ENCODE peak calls at places on chromosomes 4 and X, in five cellular contexts. W is fibroblast of the aortic adventitia, Z is transverse colon, K is suprapubic skin, T is kidney. Q is an unnamed sample.

GRCh38 chrX:9627827-9628406 is 137.7 kb downstream of the GPR143 start:
- DNase-seq in Z (no peak), W (peak; percentile 26), T (no peak), K (no peak), Q (no peak)

GRCh38 chr4:92359481-92359880 is 55.7 kb downstream of the GRID2 start:
- DNase-seq in W (no peak), K (no peak), Z (no peak), T (no peak), Q (no peak)

GRCh38 chrX:63428348-63428747 is 77.2 kb upstream of the SPIN4 start:
- DNase-seq in T (no peak), K (no peak), W (no peak), Z (no peak), Q (no peak)

GRCh38 chrX:10039821-10040793 is 72.9 kb downstream of the CLDN34 start:
- DNase-seq in T (no peak), K (no peak), W (no peak), Z (no peak), Q (no peak)

GRCh38 chr4:152052431-152053057 is 291.7 kb upstream of the GATB start:
- DNase-seq in Z (no peak), W (peak; percentile 79), K (no peak), T (no peak), Q (no peak)

GRCh38 chr4:102341201-102341600 is 4.1 kb downstream of the SLC39A8 start:
- DNase-seq in T (no peak), Z (no peak), K (no peak), W (no peak), Q (no peak)

GRCh38 chrX:116490091-116490490 is 27.3 kb upstream of the CT83 start:
- DNase-seq in W (peak; percentile 1), Z (no peak), T (no peak), K (no peak), Q (no peak)

GRCh38 chr4:2378898-2379297 is 39.5 kb downstream of the ZFYVE28 start:
- DNase-seq in K (no peak), Z (no peak), T (no peak), W (no peak), Q (no peak)

GRCh38 chr4:69069085-69069484 is 27.2 kb upstream of the UGT2B7 start:
- DNase-seq in K (no peak), W (no peak), T (no peak), Z (no peak), Q (no peak)

GRCh38 chrX:134715930-134716619 is 57.8 kb upstream of the PLAC1 start:
- DNase-seq in T (no peak), Z (no peak), K (no peak), W (no peak), Q (no peak)

GRCh38 chrX:27008486-27008885 is 454.7 kb downstream of the PPP4R3C start:
- DNase-seq in T (no peak), K (no peak), Z (no peak), W (no peak), Q (no peak)

GRCh38 chr4:141037441-141037840 is 95.8 kb downstream of the RNF150 start:
- DNase-seq in Z (no peak), T (no peak), W (no peak), K (no peak), Q (no peak)

GRCh38 chr4:122163767-122164166 is 11.6 kb downstream of the BLTP1 start:
- DNase-seq in W (no peak), K (no peak), Z (no peak), T (no peak), Q (no peak)

DNA sequence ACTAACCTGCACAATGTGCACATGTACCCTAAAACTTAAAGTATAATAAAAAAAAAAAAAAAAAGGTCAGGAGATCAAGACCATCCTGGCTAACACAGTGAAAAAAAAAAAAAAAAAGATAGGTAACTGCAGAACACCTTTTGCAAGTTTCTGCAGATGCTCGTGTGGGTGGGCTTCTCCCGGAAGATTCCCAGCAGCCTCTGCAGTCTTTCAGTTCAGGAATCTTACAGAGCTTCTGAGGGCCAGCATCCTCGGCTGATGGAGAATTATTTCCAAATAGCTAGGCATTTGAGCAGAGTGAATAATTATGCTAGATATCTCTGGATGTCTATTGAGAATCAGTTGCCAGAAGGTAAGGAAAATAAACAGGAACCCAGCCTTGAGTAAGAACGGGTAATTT is 300.7 kb downstream of the DCTD start:
- DNase-seq in K (no peak), W (no peak), Z (no peak), T (no peak), Q (no peak)
- H3K4me3 ChIP-seq in K (no peak overlapping the region), W (no peak overlapping the region), Z (no peak overlapping the region), T (no peak overlapping the region), Q (no peak overlapping the region)

GRCh38 chr4:61985426-61985825 is 785.3 kb downstream of the ADGRL3 start:
- DNase-seq in W (no peak), Z (no peak), K (no peak), T (no peak), Q (no peak)

DNA sequence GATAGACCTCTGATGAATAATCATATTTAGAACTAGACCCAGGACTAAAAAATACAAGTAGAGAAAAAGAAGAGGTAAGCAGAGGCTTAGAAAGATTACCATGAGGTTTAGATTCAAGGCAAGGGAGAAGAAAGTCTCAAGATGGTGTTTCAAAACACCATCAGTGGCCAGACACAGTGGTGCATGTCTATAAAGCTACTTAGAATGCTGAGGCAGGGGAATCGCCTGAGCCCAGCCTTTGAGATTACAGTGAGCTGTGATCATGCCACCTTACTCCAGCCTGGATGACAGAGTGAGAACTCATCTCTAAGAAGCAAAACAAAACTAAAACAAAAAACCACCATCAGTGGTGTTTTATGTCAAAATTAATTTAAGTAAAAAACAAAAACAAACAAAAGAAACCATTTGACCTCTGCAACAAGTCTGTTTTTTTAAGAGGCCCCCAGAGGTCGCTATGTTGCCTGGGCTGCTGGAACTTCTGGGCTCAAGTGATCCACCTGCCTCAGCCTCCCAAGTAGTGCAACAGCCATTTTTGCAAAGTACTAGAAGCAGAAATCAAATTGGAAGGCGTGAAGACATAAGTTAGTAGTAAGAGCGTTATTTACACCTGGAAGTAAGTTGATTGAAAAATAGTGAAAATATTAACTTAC is 784.3 kb downstream of the ADGRL3 start:
- DNase-seq in Z (no peak), T (no peak), K (no peak), W (no peak), Q (no peak)
- TF ChIP-seq CTCF in Z (no peak), T (no peak), K (no peak), W (no peak), Q (no peak)

GRCh38 chr4:86976801-86977485 is 42.1 kb downstream of the AFF1 start:
- DNase-seq in Z (no peak), K (no peak), T (no peak), W (no peak), Q (no peak)
- H3K4me3 ChIP-seq in Z (no peak overlapping the region), K (no peak overlapping the region), T (no peak overlapping the region), W (no peak overlapping the region), Q (no peak overlapping the region)

GRCh38 chrX:87661761-87662160 is 144.2 kb downstream of the KLHL4 start:
- DNase-seq in K (no peak), W (no peak), T (no peak), Z (no peak), Q (no peak)

GRCh38 chrX:87663421-87663820 is 145.8 kb downstream of the KLHL4 start:
- DNase-seq in Z (no peak), T (no peak), K (no peak), W (peak; percentile 1), Q (no peak)

DNA sequence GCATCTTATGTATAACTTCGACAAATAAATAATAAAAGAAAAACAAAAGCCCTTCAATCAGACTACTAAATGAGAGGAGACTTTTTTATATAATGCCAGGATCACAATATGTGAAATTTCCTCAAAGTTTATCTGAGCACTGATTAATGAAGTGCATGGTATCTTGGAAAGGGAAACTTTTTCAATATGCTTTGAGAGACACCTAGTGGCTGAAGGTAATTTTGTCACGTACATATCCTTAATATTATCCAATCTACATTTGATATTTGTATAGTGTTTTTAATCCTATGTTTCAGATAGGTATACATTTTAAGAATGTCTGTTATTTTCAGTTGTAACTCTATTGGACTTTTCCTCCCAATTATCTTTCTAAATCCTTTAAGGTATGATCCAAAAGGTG is 146.8 kb downstream of the KLHL4 start:
- DNase-seq in W (peak; percentile 63), Z (no peak), T (no peak), K (no peak), Q (no peak)
- TF ChIP-seq CTCF in W (peak; percentile 55), Z (no peak), T (peak; percentile 31), K (no peak), Q (no peak)

DNA sequence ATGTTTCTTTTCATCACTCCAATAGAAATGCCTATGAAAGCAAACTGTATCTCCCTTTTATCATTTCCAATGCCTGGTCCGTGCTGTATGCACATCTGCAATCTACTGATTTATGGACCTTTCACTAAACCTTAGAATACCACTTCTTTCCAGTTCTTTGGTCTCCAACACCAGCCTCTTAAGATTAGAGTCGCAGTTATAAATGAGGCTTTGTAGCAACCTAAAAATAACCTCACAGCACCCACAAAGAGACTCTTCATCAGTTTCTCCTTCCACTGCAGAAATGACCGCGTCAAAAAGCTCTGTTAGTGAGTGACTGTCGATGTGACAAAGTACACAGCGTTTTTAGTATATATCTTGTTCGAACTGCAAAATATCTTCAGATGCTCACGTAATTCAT is 282.6 kb downstream of the ADGRA3 start:
- DNase-seq in Z (no peak), W (no peak), T (no peak), K (no peak), Q (no peak)
- H3K4me3 ChIP-seq in Z (no peak overlapping the region), W (no peak overlapping the region), T (no peak overlapping the region), K (no peak overlapping the region), Q (no peak overlapping the region)

GRCh38 chr4:42445038-42445437 is 47.8 kb downstream of the SHISA3 start:
- DNase-seq in T (no peak), K (no peak), W (no peak), Z (no peak), Q (no peak)
- TF ChIP-seq CTCF in T (no peak), K (no peak), W (no peak), Z (no peak), Q (no peak)

GRCh38 chr4:137707221-137707620 is 174.9 kb upstream of the PCDH18 start:
- DNase-seq in K (no peak), T (no peak), Z (no peak), W (peak; percentile 26), Q (no peak)

GRCh38 chr4:137703225-137703624 is 170.9 kb upstream of the PCDH18 start:
- DNase-seq in Z (no peak), T (no peak), W (peak; percentile 42), K (no peak), Q (no peak)

GRCh38 chr4:137700751-137701150 is 168.5 kb upstream of the PCDH18 start:
- DNase-seq in W (no peak), T (no peak), Z (no peak), K (no peak), Q (no peak)

GRCh38 chr4:137707626-137708025 is 175.3 kb upstream of the PCDH18 start:
- DNase-seq in T (no peak), Z (no peak), W (peak; percentile 53), K (no peak), Q (peak; percentile 27)

GRCh38 chr4:137705171-137705783 is 173.0 kb upstream of the PCDH18 start:
- DNase-seq in W (peak; percentile 98), K (no peak), Z (no peak), T (no peak), Q (peak; percentile 92)
- H3K4me3 ChIP-seq in W (no peak overlapping the region), K (no peak overlapping the region), Z (no peak overlapping the region), T (no peak overlapping the region), Q (no peak overlapping the region)

GRCh38 chr4:13464543-13464942 is 19.6 kb downstream of the RAB28 start:
- DNase-seq in K (no peak), T (no peak), W (no peak), Z (no peak), Q (no peak)

GRCh38 chr4:13470379-13470778 is 13.8 kb downstream of the RAB28 start:
- DNase-seq in W (no peak), K (no peak), Z (no peak), T (no peak), Q (no peak)

GRCh38 chr4:13461511-13461910 is 22.6 kb downstream of the RAB28 start:
- DNase-seq in T (no peak), K (no peak), W (no peak), Z (no peak), Q (no peak)

GRCh38 chr4:13464973-13465372 is 19.2 kb downstream of the RAB28 start:
- DNase-seq in T (no peak), Z (no peak), W (no peak), K (no peak), Q (no peak)
- TF ChIP-seq CTCF in T (no peak), Z (no peak), W (no peak), K (no peak), Q (no peak)

Q was measured in HFF-Myc.